ENCODE peak calls at places on chromosomes 2 and 18, in eight cellular contexts. T is pancreas, G is AG10803, C is gastrocnemius medialis, S is heart right ventricle, O is body of pancreas, A is cardiac fibroblast, F is upper lobe of right lung. X is an unnamed sample.

GRCh38 chr2:5125017-5125730 is 567.0 kb upstream of the SOX11 start:
- DNase-seq in T (no peak), G (no peak), C (no peak), S (no peak), O (no peak), A (no peak), F (no peak), X (no peak)

GRCh38 chr2:70903641-70904340 is 31.9 kb upstream of the ATP6V1B1 start:
- DNase-seq in T (no peak), G (no peak), C (no peak), S (no peak), O (no peak), A (no peak), F (no peak), X (no peak)

GRCh38 chr2:162677476-162677875 is 161.1 kb downstream of the KCNH7 start:
- DNase-seq in T (no peak), G (no peak), C (no peak), S (no peak), O (no peak), A (no peak), F (no peak), X (peak)

GRCh38 chr18:76972838-76973237 is 150.5 kb downstream of the ZNF236 start:
- DNase-seq in T (no peak), G (no peak), C (no peak), S (no peak), O (no peak), A (peak), F (no peak), X (no peak)

GRCh38 chr2:38021589-38021988 is 54.4 kb downstream of the CYP1B1 start:
- DNase-seq in T (no peak), G (no peak), C (no peak), S (no peak), O (no peak), A (no peak), F (no peak), X (no peak)

GRCh38 chr2:150047731-150048130 is 439.7 kb downstream of the RND3 start:
- DNase-seq in T (no peak), G (peak), C (no peak), S (no peak), O (no peak), A (no peak), F (no peak), X (no peak)

GRCh38 chr2:149679286-149679685 is 91.7 kb upstream of the MMADHC start:
- DNase-seq in T (no peak), G (peak), C (no peak), S (no peak), O (no peak), A (peak), F (no peak), X (peak)

GRCh38 chr2:52222128-52222527 is 1190.2 kb upstream of the NRXN1 start:
- DNase-seq in T (no peak), G (no peak), C (no peak), S (no peak), O (no peak), A (no peak), F (no peak), X (peak)

GRCh38 chr2:241901018-241901380 is 31.5 kb downstream of the RTP5 start:
- DNase-seq in T (peak), G (no peak), C (no peak), S (no peak), O (peak), A (no peak), F (peak), X (no peak)

GRCh38 chr2:149731112-149731511 is 143.5 kb upstream of the MMADHC start:
- DNase-seq in T (no peak), G (no peak), C (no peak), S (no peak), O (no peak), A (peak), F (no peak), X (no peak)

GRCh38 chr2:49753344-49753930 is 599.1 kb upstream of the FSHR start:
- DNase-seq in T (no peak), G (no peak), C (no peak), S (no peak), O (no peak), A (peak), F (no peak), X (no peak)

GRCh38 chr2:100610381-100610831 is 47.6 kb downstream of the PDCL3 start:
- DNase-seq in T (peak), G (peak), C (peak), S (peak), O (peak), A (peak), F (peak), X (peak)

GRCh38 chr2:63950414-63950813 is 68.8 kb downstream of the VPS54 start:
- DNase-seq in T (no peak), G (no peak), C (no peak), S (no peak), O (no peak), A (no peak), F (no peak), X (no peak)

GRCh38 chr18:74832999-74833398 is 235.3 kb downstream of the ZNF407 start:
- DNase-seq in T (no peak), G (peak), C (peak), S (no peak), O (no peak), A (no peak), F (no peak), X (no peak)

GRCh38 chr18:49332679-49333078 is 127.8 kb downstream of the DYM start:
- DNase-seq in T (no peak), G (no peak), C (no peak), S (no peak), O (no peak), A (no peak), F (no peak), X (no peak)

GRCh38 chr2:178227187-178227586 is 32.9 kb downstream of the OSBPL6 start:
- DNase-seq in T (no peak), G (peak), C (no peak), S (no peak), O (no peak), A (no peak), F (no peak), X (peak)

GRCh38 chr18:67513285-67513684 is 3.2 kb downstream of the DSEL start:
- DNase-seq in T (no peak), G (no peak), C (no peak), S (no peak), O (no peak), A (no peak), F (no peak), X (no peak)

GRCh38 chr2:41319437-41319836 is 728.4 kb upstream of the PKDCC start:
- DNase-seq in T (no peak), G (no peak), C (no peak), S (no peak), O (no peak), A (no peak), F (no peak), X (no peak)

GRCh38 chr18:31772699-31773098 is 12.0 kb upstream of the SLC25A52 start:
- DNase-seq in T (no peak), G (no peak), C (no peak), S (no peak), O (no peak), A (no peak), F (no peak), X (no peak)

GRCh38 chr2:59882822-59883221 is 670.6 kb downstream of the BCL11A start:
- DNase-seq in T (no peak), G (no peak), C (no peak), S (no peak), O (no peak), A (no peak), F (no peak), X (no peak)

GRCh38 chr2:54428401-54428800 is 27.7 kb upstream of the SPTBN1 start:
- DNase-seq in T (no peak), G (peak), C (peak), S (no peak), O (no peak), A (peak), F (no peak), X (no peak)

GRCh38 chr18:79567481-79568147 is 112.0 kb upstream of the CTDP1 start:
- DNase-seq in T (no peak), G (peak), C (peak), S (peak), O (no peak), A (peak), F (peak), X (peak)

GRCh38 chr2:202185816-202186221 is 52.6 kb downstream of the SUMO1 start:
- DNase-seq in T (no peak), G (peak), C (no peak), S (no peak), O (no peak), A (peak), F (no peak), X (peak)

GRCh38 chr18:77059294-77059916 is 73.2 kb downstream of the MBP start:
- DNase-seq in T (no peak), G (peak), C (peak), S (no peak), O (no peak), A (peak), F (no peak), X (peak)

GRCh38 chr2:237062585-237062984 is 23.1 kb upstream of the COPS8 start:
- DNase-seq in T (no peak), G (peak), C (no peak), S (no peak), O (no peak), A (no peak), F (no peak), X (no peak)

GRCh38 chr2:232348936-232349335 is 29.6 kb upstream of the ALPP start:
- DNase-seq in T (no peak), G (no peak), C (peak), S (no peak), O (no peak), A (no peak), F (peak), X (no peak)

GRCh38 chr18:22913861-22914260 is 19.3 kb upstream of the RBBP8 start:
- DNase-seq in T (peak), G (no peak), C (no peak), S (no peak), O (peak), A (no peak), F (peak), X (no peak)

GRCh38 chr18:22441638-22442037 is 23.9 kb upstream of the CTAGE1 start:
- DNase-seq in T (no peak), G (no peak), C (no peak), S (no peak), O (no peak), A (no peak), F (no peak), X (no peak)

GRCh38 chr18:3985664-3986063 is 469.4 kb downstream of the DLGAP1 start:
- DNase-seq in T (no peak), G (peak), C (no peak), S (no peak), O (no peak), A (peak), F (no peak), X (peak)

GRCh38 chr2:120886967-120887672 is 151.5 kb downstream of the GLI2 start:
- DNase-seq in T (no peak), G (no peak), C (no peak), S (no peak), O (no peak), A (no peak), F (no peak), X (no peak)

GRCh38 chr2:238108423-238109201 is 8.5 kb downstream of the ESPNL start:
- DNase-seq in T (no peak), G (no peak), C (peak), S (no peak), O (peak), A (no peak), F (peak), X (no peak)

GRCh38 chr2:60306231-60306861 is 247.1 kb downstream of the BCL11A start:
- DNase-seq in T (no peak), G (no peak), C (no peak), S (no peak), O (no peak), A (no peak), F (no peak), X (no peak)

GRCh38 chr2:175030380-175031271 is 25.4 kb upstream of the CHN1 start:
- DNase-seq in T (no peak), G (peak), C (peak), S (no peak), O (no peak), A (peak), F (no peak), X (peak)

DNA sequence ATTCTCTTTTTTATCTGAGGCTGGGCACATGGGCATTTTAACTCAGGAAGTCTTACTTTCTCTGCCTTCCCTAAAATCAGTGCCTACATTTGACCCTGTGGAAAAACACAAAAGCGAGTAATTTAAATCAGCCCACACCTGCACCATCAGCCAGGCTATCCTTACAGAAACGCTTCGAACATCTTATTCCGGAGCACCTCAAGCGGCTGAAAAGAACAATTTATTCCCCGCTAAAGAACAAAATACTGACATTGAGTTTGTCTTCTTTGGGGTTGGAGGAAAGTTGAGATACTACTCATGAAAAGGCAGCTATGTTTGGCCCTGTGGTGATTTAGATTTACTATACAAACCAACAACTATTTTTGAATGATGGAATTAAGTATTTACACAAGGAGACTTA is 158.6 kb upstream of the SIX2 start:
- DNase-seq in T (no peak), G (no peak), C (no peak), S (no peak), O (no peak), A (no peak), F (no peak), X (no peak)
- H3K4me3 ChIP-seq in T (no peak), G (no peak), C (peak), S (no peak), O (no peak), A (no peak), F (no peak), X (no peak)

DNA sequence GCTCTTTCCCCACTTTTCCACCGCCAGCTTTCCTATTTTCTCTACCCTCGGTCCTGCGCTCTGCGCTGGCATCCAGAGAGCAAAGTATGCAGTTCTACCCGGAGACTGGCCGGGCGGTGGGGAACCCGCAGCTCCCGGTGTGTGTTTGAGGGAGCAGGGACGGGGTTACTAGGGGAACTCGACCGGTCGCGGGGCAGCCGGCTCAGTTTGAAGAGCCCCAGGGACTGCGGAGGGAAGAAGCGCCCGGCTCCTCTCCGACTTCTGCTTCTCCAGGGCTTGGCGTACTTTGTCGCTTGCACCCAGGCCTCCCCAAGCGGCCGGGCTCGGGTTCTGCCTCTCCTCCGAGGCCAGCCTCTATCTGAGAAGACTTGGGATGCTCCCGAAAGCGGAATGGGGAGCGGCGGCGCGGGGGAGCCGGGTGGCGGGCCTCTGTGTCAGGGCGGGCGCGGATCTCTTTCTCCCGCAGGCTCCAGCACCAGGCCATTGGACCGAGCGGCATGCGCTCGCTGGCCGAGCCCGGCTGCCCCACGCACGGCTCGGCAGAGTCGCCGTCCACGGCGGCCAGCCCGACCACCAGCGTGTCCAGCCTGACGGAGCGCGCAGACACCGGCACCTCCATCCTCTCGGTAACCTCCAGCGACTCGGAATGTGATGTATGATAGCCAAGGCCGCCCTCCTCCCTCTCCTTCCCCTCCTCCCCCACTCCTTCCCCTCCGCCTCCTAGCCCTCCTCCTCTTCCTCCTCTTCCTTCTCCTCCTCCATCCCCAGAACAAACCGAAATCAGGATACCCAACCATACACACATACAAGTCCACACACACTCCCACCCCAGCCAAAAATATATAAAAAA is 2.8 kb downstream of the SIX3 start:
- DNase-seq in T (no peak), G (no peak), C (no peak), S (no peak), O (no peak), A (no peak), F (no peak), X (no peak)
- H3K4me3 ChIP-seq in T (no peak), G (no peak), C (peak), S (peak), O (no peak), A (no peak), F (no peak), X (peak)

GRCh38 chr2:72149556-72150156 is 2.0 kb upstream of the CYP26B1 start:
- DNase-seq in T (no peak), G (no peak), C (peak), S (no peak), O (peak), A (no peak), F (peak), X (no peak)
- H3K4me3 ChIP-seq in T (no peak), G (peak), C (peak), S (peak), O (no peak), A (peak), F (peak), X (peak)

DNA sequence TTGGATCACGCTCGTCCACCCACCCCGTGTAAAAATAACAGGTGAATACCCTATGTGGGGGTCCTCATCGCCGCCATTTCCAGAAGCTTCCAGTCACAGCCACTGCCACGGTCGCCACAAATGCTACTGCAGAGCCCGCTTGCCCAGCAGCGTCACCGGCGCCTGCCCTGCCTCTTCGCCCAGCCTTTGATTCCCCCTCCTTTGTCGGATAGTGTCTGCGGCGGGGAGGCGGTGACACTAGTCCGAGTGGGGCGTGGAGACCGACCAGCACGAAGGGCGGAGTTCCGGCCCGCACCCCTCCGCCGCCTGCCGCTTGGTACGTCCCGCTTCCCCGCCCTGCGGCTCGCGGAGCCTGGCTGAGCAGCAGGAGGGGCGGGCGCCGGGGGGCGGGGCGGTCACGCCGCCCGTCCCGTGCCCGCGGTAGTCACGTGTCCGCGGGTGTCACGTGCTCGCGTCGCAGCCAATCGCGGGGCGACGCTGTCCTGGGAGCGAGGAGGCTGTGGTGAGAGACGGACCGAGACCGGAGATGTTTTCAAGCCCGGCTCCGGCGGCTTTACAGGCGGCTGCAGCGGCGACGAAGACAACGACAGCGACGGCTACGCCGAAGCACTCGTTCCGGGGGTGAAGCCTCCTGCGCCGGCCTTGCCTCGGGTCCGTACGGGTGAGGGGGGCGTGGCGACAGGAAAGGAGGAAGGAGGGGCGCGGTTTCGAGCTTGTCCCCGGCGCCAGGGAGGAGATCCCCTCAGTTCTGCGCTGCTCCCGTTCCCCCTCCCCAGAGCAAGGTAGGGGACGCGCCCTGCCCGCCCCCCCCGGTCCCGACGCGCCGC is at the start of gene ANKRD12:
- DNase-seq in T (peak), G (peak), C (peak), S (peak), O (peak), A (peak), F (peak), X (peak)
- H3K4me3 ChIP-seq in T (peak), G (peak), C (peak), S (peak), O (peak), A (peak), F (peak), X (peak)

GRCh38 chr18:8816233-8816632 is 110.9 kb downstream of the MTCL1 start:
- DNase-seq in T (no peak), G (peak), C (no peak), S (no peak), O (no peak), A (no peak), F (no peak), X (no peak)
- H3K4me3 ChIP-seq in T (no peak), G (no peak), C (no peak), S (no peak), O (no peak), A (no peak), F (no peak), X (no peak)

GRCh38 chr2:68733365-68733764 is 1.2 kb upstream of the ARHGAP25 start:
- DNase-seq in T (no peak), G (no peak), C (no peak), S (no peak), O (no peak), A (no peak), F (no peak), X (no peak)
- H3K4me3 ChIP-seq in T (no peak), G (no peak), C (no peak), S (no peak), O (no peak), A (no peak), F (no peak), X (no peak)

GRCh38 chr2:26355038-26355995 is 8.7 kb upstream of the ADGRF3 start:
- DNase-seq in T (no peak), G (peak), C (peak), S (no peak), O (no peak), A (peak), F (no peak), X (peak)
- H3K4me3 ChIP-seq in T (no peak), G (no peak), C (peak), S (no peak), O (no peak), A (no peak), F (no peak), X (peak)

DNA sequence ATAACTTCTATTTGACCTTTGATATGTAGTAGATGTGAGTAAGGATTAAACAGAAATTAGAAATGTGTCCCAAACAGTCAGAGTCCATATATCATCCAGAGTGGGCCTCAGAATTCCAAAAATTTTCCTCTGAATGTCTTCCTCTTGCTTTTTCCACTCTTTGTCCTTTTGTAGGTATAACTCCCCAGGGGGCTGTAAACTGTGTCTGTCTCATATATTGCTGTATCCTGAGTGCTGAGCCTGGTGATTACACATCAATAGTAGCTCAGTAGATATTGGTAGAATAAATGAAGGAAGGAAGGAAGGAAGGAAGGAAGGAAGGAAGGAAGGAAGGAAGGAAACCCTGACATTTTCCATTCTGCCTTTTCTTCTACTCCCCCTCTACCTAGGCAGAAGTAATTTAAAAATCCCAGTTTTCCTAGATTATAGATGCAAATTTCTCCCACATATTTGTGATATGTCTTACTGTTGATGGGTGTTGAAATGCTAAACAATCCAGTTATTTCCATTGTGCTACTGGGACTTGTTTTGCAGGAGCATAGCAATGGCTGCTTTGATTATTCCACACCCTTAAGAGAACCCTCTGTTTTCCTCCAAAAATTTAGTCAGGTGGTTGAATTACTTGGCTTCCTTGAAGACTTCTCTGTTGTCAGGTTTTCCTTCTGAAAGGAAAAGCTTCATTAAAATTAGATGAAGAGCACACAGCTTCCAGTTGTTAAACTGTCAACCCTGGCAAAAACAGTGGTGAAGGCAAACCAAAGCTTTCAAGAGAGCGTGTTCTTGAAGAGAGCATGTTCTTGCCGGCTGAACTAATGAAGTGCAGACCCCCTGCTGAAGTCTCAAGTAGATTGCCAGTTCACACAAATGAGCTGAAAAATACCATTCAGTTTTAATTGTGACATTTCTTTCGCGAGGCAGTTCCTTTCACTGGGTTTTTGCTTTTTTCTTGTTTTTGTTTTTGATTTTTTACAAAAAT is 147.8 kb downstream of the KCNE4 start:
- DNase-seq in T (no peak), G (no peak), C (no peak), S (no peak), O (no peak), A (no peak), F (no peak), X (no peak)
- H3K4me3 ChIP-seq in T (no peak), G (no peak), C (no peak), S (no peak), O (no peak), A (no peak), F (no peak), X (no peak)

X was measured in adipocyte.